ENCODE peak calls at places on chromosomes 5 and 9, in nine cellular contexts. H is posterior vena cava; O is stimulated activated CD8-positive, alpha-beta memory T cell treated with anti-CD3 and anti-CD28 coated beads, Interleukin-2, amount 100 ng/mL, for 48 hours; B is NAMALWA; R is psoas muscle; N is CD4-positive, alpha-beta T cell; W is CD8-positive, alpha-beta T cell; P is kidney tubule cell; Z is bronchial epithelial cell. X is an unnamed sample.

GRCh38 chr5:177601577-177602457 is 1.9 kb downstream of the B4GALT7 start:
- DNase-seq in H (no peak), O (no peak), B (no peak), R (no peak), N (no peak), W (no peak), P (peak), Z (no peak), X (no peak)

GRCh38 chr9:124284237-124284831 is 26.6 kb downstream of the NEK6 start:
- DNase-seq in H (no peak), O (no peak), B (no peak), R (no peak), N (no peak), W (no peak), P (peak), Z (no peak), X (no peak)

GRCh38 chr9:127714916-127715442 is 484 bp downstream of the PTRH1 start:
- DNase-seq in H (no peak), O (no peak), B (no peak), R (peak), N (no peak), W (no peak), P (peak), Z (no peak), X (no peak)

GRCh38 chr9:21777701-21778100 is 24.7 kb upstream of the MTAP start:
- DNase-seq in H (no peak), O (no peak), B (no peak), R (no peak), N (no peak), W (peak), P (peak), Z (peak), X (peak)

GRCh38 chr9:105441761-105442160 is 6.1 kb upstream of the FSD1L start:
- DNase-seq in H (no peak), O (no peak), B (no peak), R (peak), N (no peak), W (no peak), P (no peak), Z (no peak), X (peak)

GRCh38 chr5:108642170-108642906 is 105.4 kb upstream of the FER start:
- DNase-seq in H (peak), O (peak), B (peak), R (peak), N (peak), W (peak), P (peak), Z (peak), X (peak)

GRCh38 chr5:14676320-14676719 is 11.8 kb downstream of the OTULIN start:
- DNase-seq in H (no peak), O (no peak), B (no peak), R (no peak), N (no peak), W (no peak), P (peak), Z (peak), X (peak)

GRCh38 chr5:108670591-108671335 is 76.9 kb upstream of the FER start:
- DNase-seq in H (no peak), O (no peak), B (no peak), R (no peak), N (no peak), W (no peak), P (no peak), Z (no peak), X (peak)

GRCh38 chr5:172114875-172115422 is 73.1 kb downstream of the STK10 start:
- DNase-seq in H (peak), O (peak), B (peak), R (peak), N (peak), W (peak), P (no peak), Z (no peak), X (no peak)

GRCh38 chr9:72022846-72023245 is 37.6 kb downstream of the C9orf57 start:
- DNase-seq in H (no peak), O (no peak), B (no peak), R (no peak), N (no peak), W (no peak), P (peak), Z (peak), X (peak)

GRCh38 chr5:90783460-90784333 is 225.1 kb downstream of the ADGRV1 start:
- DNase-seq in H (peak), O (peak), B (peak), R (peak), N (peak), W (peak), P (peak), Z (peak), X (peak)

GRCh38 chr9:75918909-75919308 is 28.4 kb downstream of the PCSK5 start:
- DNase-seq in H (no peak), O (no peak), B (no peak), R (no peak), N (no peak), W (no peak), P (no peak), Z (no peak), X (no peak)

GRCh38 chr5:116044073-116044472 is 11.8 kb downstream of the ARL14EPL start:
- DNase-seq in H (no peak), O (no peak), B (no peak), R (no peak), N (no peak), W (no peak), P (no peak), Z (no peak), X (no peak)

GRCh38 chr5:149382517-149383220 is 3.6 kb upstream of the IL17B start:
- DNase-seq in H (peak), O (no peak), B (no peak), R (no peak), N (no peak), W (no peak), P (no peak), Z (no peak), X (no peak)

GRCh38 chr9:5438301-5439162 is 807 bp upstream of the PLGRKT start:
- DNase-seq in H (peak), O (peak), B (peak), R (no peak), N (peak), W (no peak), P (peak), Z (peak), X (peak)

GRCh38 chr5:55173696-55174101 is 722 bp upstream of the CDC20B start:
- DNase-seq in H (no peak), O (no peak), B (no peak), R (no peak), N (no peak), W (no peak), P (no peak), Z (no peak), X (no peak)

GRCh38 chr9:95171001-95171400 is 146.5 kb downstream of the FANCC start:
- DNase-seq in H (no peak), O (no peak), B (peak), R (no peak), N (no peak), W (no peak), P (peak), Z (peak), X (peak)

GRCh38 chr5:117209479-117209878 is 634.9 kb upstream of the SEMA6A start:
- DNase-seq in H (no peak), O (no peak), B (no peak), R (no peak), N (no peak), W (no peak), P (no peak), Z (no peak), X (no peak)